ENCODE peak calls at places on chromosomes 12 and 14, in five cellular contexts. Z, K, U, P and Y are unnamed samples.

GRCh38 chr12:125208942-125209341 is 143.7 kb downstream of the AACS start:
- DNase-seq in U (no peak), Z (no peak), P (no peak), K (no peak), Y (no peak)

GRCh38 chr14:39442293-39442692 is 10.1 kb upstream of the FBXO33 start:
- DNase-seq in P (peak), Z (no peak), K (no peak), U (peak), Y (no peak)

GRCh38 chr14:21044106-21044618 is 2.0 kb downstream of the RNASE7 start:
- DNase-seq in U (no peak), Z (no peak), K (no peak), P (no peak), Y (no peak)

GRCh38 chr14:73576391-73576790 is 7.4 kb downstream of the ACOT2 start:
- DNase-seq in U (no peak), K (no peak), P (no peak), Z (no peak), Y (no peak)

GRCh38 chr12:102883204-102883799 is 33.7 kb downstream of the PAH start:
- DNase-seq in P (no peak), K (peak), Z (no peak), U (peak), Y (no peak)

GRCh38 chr14:39203659-39204606 is 28.9 kb downstream of the PNN start:
- DNase-seq in Z (no peak), P (no peak), U (no peak), K (no peak), Y (no peak)

GRCh38 chr14:65222434-65222833 is 120.1 kb upstream of the MAX start:
- DNase-seq in P (peak), Z (no peak), K (peak), U (peak), Y (peak)

GRCh38 chr14:54364555-54365415 is 32.0 kb upstream of the CDKN3 start:
- DNase-seq in K (no peak), P (peak), Z (no peak), U (peak), Y (no peak)

GRCh38 chr12:109255377-109255776 is 53.7 kb downstream of the FOXN4 start:
- DNase-seq in U (peak), Z (no peak), P (no peak), K (no peak), Y (no peak)

GRCh38 chr14:38999949-39000348 is 103.1 kb downstream of the SEC23A start:
- DNase-seq in Z (no peak), U (no peak), P (no peak), K (no peak), Y (no peak)

GRCh38 chr12:74608376-74608775 is 70.7 kb downstream of the ATXN7L3B start:
- DNase-seq in U (no peak), Z (no peak), P (no peak), K (no peak), Y (no peak)

DNA sequence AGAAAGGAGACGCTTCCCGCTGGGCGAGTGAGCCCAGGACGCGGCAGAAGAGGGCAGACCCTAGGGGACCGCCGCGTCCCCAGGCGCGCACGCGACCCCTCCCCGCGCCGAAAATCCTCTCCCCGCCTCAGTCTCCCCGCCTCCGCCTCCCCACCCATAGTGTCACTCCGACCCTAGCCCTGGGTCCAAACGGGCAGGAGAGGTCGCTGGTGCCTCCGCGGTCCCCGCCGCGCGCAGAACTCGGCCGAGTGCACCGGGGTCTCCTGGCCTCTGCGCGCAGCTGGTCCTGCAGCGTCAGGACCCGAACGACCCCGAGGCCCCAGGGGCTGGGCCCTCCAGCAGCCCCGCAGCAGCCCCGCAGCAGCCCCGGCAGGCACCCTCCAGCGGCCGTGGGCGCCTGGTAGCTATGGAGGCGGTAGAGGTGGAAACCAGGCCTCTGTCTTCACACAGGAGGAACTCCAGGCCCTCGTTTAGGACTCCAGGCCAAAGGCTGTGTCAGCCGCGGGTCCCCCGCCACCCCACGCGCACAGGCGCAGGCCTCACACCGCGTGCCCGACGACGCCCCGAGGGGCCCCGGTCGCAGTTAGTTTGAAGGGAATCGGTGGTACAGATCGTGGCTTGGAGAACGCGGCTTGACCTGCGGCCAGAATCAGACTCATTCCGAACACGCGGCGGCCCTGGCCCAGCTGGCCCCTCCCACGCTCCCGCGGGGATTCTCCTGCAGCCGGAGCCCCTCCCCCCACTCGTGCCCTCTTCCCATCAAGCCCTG is 60.0 kb upstream of the EIF5 start:
- DNase-seq in K (no peak), U (no peak), P (no peak), Z (no peak), Y (no peak)
- H3K4me3 ChIP-seq in K (no peak), U (no peak), P (peak), Z (no peak), Y (no peak)

GRCh38 chr12:41521872-41522379 is 333.8 kb downstream of the PDZRN4 start:
- DNase-seq in U (peak), Z (no peak), K (no peak), P (peak), Y (peak)
- H3K4me3 ChIP-seq in U (peak), Z (no peak), K (no peak), P (no peak), Y (no peak)

DNA sequence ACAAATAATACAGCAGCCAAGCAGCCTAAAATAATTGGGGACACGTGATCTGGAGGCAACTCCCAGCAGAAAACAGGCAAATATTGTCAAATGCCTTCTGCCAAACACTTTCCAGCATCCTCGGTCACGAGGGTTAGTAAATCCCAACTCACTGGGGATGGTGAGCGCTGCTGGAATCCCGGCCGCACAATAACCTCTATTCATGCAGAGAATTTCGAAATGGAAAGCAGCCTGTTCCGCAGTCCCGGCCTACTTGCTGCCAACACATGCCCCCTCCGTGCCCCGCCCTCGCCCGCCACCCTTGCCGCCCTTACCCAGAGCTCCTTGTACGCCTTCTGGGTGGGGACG is 62.2 kb downstream of the RFX4 start:
- DNase-seq in U (no peak), P (peak), K (no peak), Z (no peak), Y (no peak)
- H3K4me3 ChIP-seq in U (no peak), P (no peak), K (no peak), Z (no peak), Y (no peak)

GRCh38 chr14:75717729-75718128 is 56.7 kb downstream of the TTLL5 start:
- DNase-seq in P (no peak), Z (no peak), U (no peak), K (no peak), Y (no peak)

GRCh38 chr14:75723716-75724115 is 62.7 kb downstream of the TTLL5 start:
- DNase-seq in K (no peak), U (peak), P (peak), Z (no peak), Y (peak)

GRCh38 chr14:75724414-75725204 is 63.6 kb downstream of the TTLL5 start:
- DNase-seq in K (no peak), Z (no peak), P (no peak), U (peak), Y (no peak)

GRCh38 chr14:75718199-75718598 is 57.2 kb downstream of the TTLL5 start:
- DNase-seq in K (no peak), Z (no peak), U (no peak), P (no peak), Y (no peak)

GRCh38 chr14:75720828-75721227 is 59.8 kb downstream of the TTLL5 start:
- DNase-seq in P (peak), Z (no peak), U (peak), K (no peak), Y (no peak)
- H3K4me3 ChIP-seq in P (no peak), Z (no peak), U (no peak), K (no peak), Y (no peak)